ENCODE peak calls at places on chromosomes 11 and 22, in eight cellular contexts. Y is activated T-cell treated with anti-CD3 and anti-CD28 coated beads, Interleukin-2, amount 50 U/mL, for 1 hour; P is activated CD4-positive, alpha-beta T cell treated with anti-CD3 and anti-CD28 coated beads, Interleukin-2, amount 10 ng/mL, durations not matched to agents 7 days and 5 days; W is adrenal gland; Z is stimulated activated CD8-positive, alpha-beta memory T cell treated with anti-CD3 and anti-CD28 coated beads, Interleukin-4, amount 100 ng/mL, for 4 hours; D is body of pancreas; I is H54; E is ACHN. O is an unnamed sample.

GRCh38 chr11:33716236-33716635 is 15.6 kb upstream of the C11orf91 start:
- DNase-seq in Y (no peak), P (peak; percentile 25), W (peak; percentile 22), Z (no peak), D (no peak), I (no peak), E (peak; percentile 50), O (no peak)

GRCh38 chr22:45598596-45599217 is 72.9 kb upstream of the ATXN10 start:
- DNase-seq in Y (no peak), P (no peak), W (no peak), Z (no peak), D (no peak), I (no peak), E (no peak), O (no peak)

GRCh38 chr22:43570531-43571144 is 158.8 kb downstream of the MPPED1 start:
- DNase-seq in Y (no peak), P (no peak), W (no peak), Z (no peak), D (no peak), I (no peak), E (no peak), O (no peak)

GRCh38 chr11:70105755-70106571 is 27.8 kb downstream of the ANO1 start:
- DNase-seq in Y (no peak), P (no peak), W (no peak), Z (no peak), D (no peak), I (no peak), E (no peak), O (no peak)

GRCh38 chr22:30211124-30211820 is 35.3 kb downstream of the LIF start:
- DNase-seq in Y (no peak), P (no peak), W (no peak), Z (no peak), D (no peak), I (no peak), E (no peak), O (no peak)

GRCh38 chr22:36280379-36280778 is 27.4 kb downstream of the APOL1 start:
- DNase-seq in Y (no peak), P (no peak), W (no peak), Z (no peak), D (no peak), I (no peak), E (no peak), O (no peak)

GRCh38 chr22:49197986-49198704 is 629.5 kb downstream of the BRD1 start:
- DNase-seq in Y (no peak), P (no peak), W (peak; percentile 6), Z (no peak), D (no peak), I (no peak), E (no peak), O (no peak)

GRCh38 chr11:119745776-119746535 is 17.0 kb upstream of the NECTIN1 start:
- DNase-seq in Y (no peak), P (no peak), W (no peak), Z (no peak), D (no peak), I (no peak), E (no peak), O (no peak)

GRCh38 chr11:31702966-31703365 is 108.2 kb downstream of the PAX6 start:
- DNase-seq in Y (no peak), P (no peak), W (no peak), Z (no peak), D (no peak), I (peak; percentile 14), E (peak; percentile 31), O (no peak)

GRCh38 chr11:48109046-48109666 is 107.5 kb upstream of the OR4B1 start:
- DNase-seq in Y (no peak), P (no peak), W (no peak), Z (no peak), D (no peak), I (peak; percentile 46), E (peak; percentile 62), O (peak; percentile 41)

GRCh38 chr22:32735516-32735915 is 66.0 kb upstream of the TIMP3 start:
- DNase-seq in Y (no peak), P (no peak), W (no peak), Z (no peak), D (no peak), I (no peak), E (no peak), O (no peak)

GRCh38 chr11:116193321-116194114 is 579.3 kb downstream of the BUD13 start:
- DNase-seq in Y (no peak), P (no peak), W (no peak), Z (no peak), D (peak; percentile 46), I (no peak), E (peak; percentile 81), O (no peak)

GRCh38 chr22:45481661-45482060 is 21.0 kb upstream of the FBLN1 start:
- DNase-seq in Y (no peak), P (no peak), W (no peak), Z (no peak), D (no peak), I (no peak), E (no peak), O (no peak)

GRCh38 chr11:3046190-3046589 is 11.0 kb downstream of the CARS1 start:
- DNase-seq in Y (no peak), P (no peak), W (no peak), Z (no peak), D (no peak), I (no peak), E (no peak), O (no peak)

GRCh38 chr11:77421041-77421723 is 52.7 kb downstream of the PAK1 start:
- DNase-seq in Y (no peak), P (no peak), W (no peak), Z (no peak), D (no peak), I (no peak), E (no peak), O (no peak)

GRCh38 chr22:32103648-32104326 is 55.3 kb downstream of the C22orf42 start:
- DNase-seq in Y (no peak), P (no peak), W (no peak), Z (no peak), D (no peak), I (no peak), E (no peak), O (no peak)

GRCh38 chr11:109772846-109773400 is 320.3 kb upstream of the ZC3H12C start:
- DNase-seq in Y (no peak), P (no peak), W (no peak), Z (no peak), D (no peak), I (no peak), E (no peak), O (no peak)

GRCh38 chr11:2293396-2294339 is 8.1 kb downstream of the C11orf21 start:
- DNase-seq in Y (no peak), P (peak; percentile 5), W (peak; percentile 10), Z (no peak), D (peak; percentile 8), I (no peak), E (no peak), O (no peak)

GRCh38 chr11:47274495-47275235 is 4.7 kb downstream of the MADD start:
- DNase-seq in Y (no peak), P (no peak), W (no peak), Z (no peak), D (no peak), I (no peak), E (no peak), O (no peak)

GRCh38 chr22:43811777-43812148 is 342 bp downstream of the EFCAB6 start:
- DNase-seq in Y (no peak), P (peak; percentile 13), W (no peak), Z (no peak), D (no peak), I (no peak), E (peak; percentile 18), O (no peak)

GRCh38 chr11:69297926-69298777 is 4.2 kb downstream of the MYEOV start:
- DNase-seq in Y (peak; percentile 41), P (peak; percentile 42), W (peak; percentile 88), Z (no peak), D (peak; percentile 44), I (peak; percentile 66), E (peak; percentile 97), O (peak; percentile 87)